ENCODE peak calls at places on chromosome 1, in five cellular contexts. One of them, this sample, is unnamed.

GRCh38 chr1:31207046-31207445 is 32.6 kb downstream of the NKAIN1 start:
- DNase-seq in CD8-positive, alpha-beta T cell: no peak
- DNase-seq in cardiac septum: no peak
- DNase-seq in HFF-Myc: no peak
- DNase-seq in GM10248: no peak
- DNase-seq in this sample: no peak

GRCh38 chr1:155526356-155526755 is 36.2 kb downstream of the ASH1L start:
- DNase-seq in GM10248: no peak
- DNase-seq in cardiac septum: no peak
- DNase-seq in CD8-positive, alpha-beta T cell: no peak
- DNase-seq in HFF-Myc: no peak
- DNase-seq in this sample: no peak

GRCh38 chr1:110390692-110391232 is at the start of gene SLC16A4:
- DNase-seq in cardiac septum: no peak
- DNase-seq in HFF-Myc: peak; percentile 52
- DNase-seq in CD8-positive, alpha-beta T cell: no peak
- DNase-seq in GM10248: no peak
- DNase-seq in this sample: peak; percentile 62

GRCh38 chr1:222880586-222880985 is 65.7 kb downstream of the DISP1 start:
- DNase-seq in cardiac septum: no peak
- DNase-seq in CD8-positive, alpha-beta T cell: no peak
- DNase-seq in HFF-Myc: no peak
- DNase-seq in GM10248: no peak
- DNase-seq in this sample: no peak

GRCh38 chr1:201737350-201738060 is 91.5 kb upstream of the IPO9 start:
- DNase-seq in HFF-Myc: no peak
- DNase-seq in CD8-positive, alpha-beta T cell: no peak
- DNase-seq in GM10248: no peak
- DNase-seq in cardiac septum: peak; percentile 80
- DNase-seq in this sample: peak; percentile 78

GRCh38 chr1:62508187-62508758 is 71.4 kb downstream of the USP1 start:
- DNase-seq in cardiac septum: no peak
- DNase-seq in CD8-positive, alpha-beta T cell: peak; percentile 5
- DNase-seq in HFF-Myc: peak; percentile 12
- DNase-seq in GM10248: peak; percentile 34
- DNase-seq in this sample: peak; percentile 16

GRCh38 chr1:64082459-64082858 is 121.0 kb upstream of the UBE2U start:
- DNase-seq in CD8-positive, alpha-beta T cell: no peak
- DNase-seq in HFF-Myc: no peak
- DNase-seq in GM10248: no peak
- DNase-seq in cardiac septum: no peak
- DNase-seq in this sample: no peak

GRCh38 chr1:33030575-33030974 is 6.1 kb downstream of the AK2 start:
- DNase-seq in GM10248: no peak
- DNase-seq in CD8-positive, alpha-beta T cell: no peak
- DNase-seq in HFF-Myc: no peak
- DNase-seq in cardiac septum: no peak
- DNase-seq in this sample: no peak

GRCh38 chr1:56287736-56288135 is 291.6 kb downstream of the PLPP3 start:
- DNase-seq in GM10248: no peak
- DNase-seq in CD8-positive, alpha-beta T cell: no peak
- DNase-seq in cardiac septum: no peak
- DNase-seq in HFF-Myc: no peak
- DNase-seq in this sample: no peak

GRCh38 chr1:179380299-179380698 is 14.5 kb downstream of the AXDND1 start:
- DNase-seq in GM10248: no peak
- DNase-seq in HFF-Myc: no peak
- DNase-seq in cardiac septum: no peak
- DNase-seq in CD8-positive, alpha-beta T cell: no peak
- DNase-seq in this sample: peak; percentile 19

GRCh38 chr1:199639453-199639852 is 388.1 kb upstream of the NR5A2 start:
- DNase-seq in CD8-positive, alpha-beta T cell: no peak
- DNase-seq in HFF-Myc: no peak
- DNase-seq in GM10248: no peak
- DNase-seq in cardiac septum: no peak
- DNase-seq in this sample: no peak

GRCh38 chr1:193726722-193727121 is 540.3 kb upstream of the B3GALT2 start:
- DNase-seq in CD8-positive, alpha-beta T cell: no peak
- DNase-seq in GM10248: no peak
- DNase-seq in cardiac septum: no peak
- DNase-seq in HFF-Myc: no peak
- DNase-seq in this sample: no peak

GRCh38 chr1:233289676-233290075 is 5.8 kb downstream of the PCNX2 start:
- DNase-seq in HFF-Myc: no peak
- DNase-seq in CD8-positive, alpha-beta T cell: no peak
- DNase-seq in GM10248: no peak
- DNase-seq in cardiac septum: no peak
- DNase-seq in this sample: no peak

GRCh38 chr1:116556289-116557006 is 14.4 kb downstream of the CD58 start:
- DNase-seq in HFF-Myc: no peak
- DNase-seq in GM10248: no peak
- DNase-seq in cardiac septum: peak; percentile 78
- DNase-seq in CD8-positive, alpha-beta T cell: peak; percentile 59
- DNase-seq in this sample: no peak

GRCh38 chr1:154958681-154959447 is 2.7 kb downstream of the PYGO2 start:
- DNase-seq in HFF-Myc: no peak
- DNase-seq in cardiac septum: no peak
- DNase-seq in CD8-positive, alpha-beta T cell: no peak
- DNase-seq in GM10248: no peak
- DNase-seq in this sample: no peak

GRCh38 chr1:51926171-51926812 is 47.8 kb upstream of the NRDC start:
- DNase-seq in HFF-Myc: no peak
- DNase-seq in CD8-positive, alpha-beta T cell: no peak
- DNase-seq in GM10248: no peak
- DNase-seq in cardiac septum: no peak
- DNase-seq in this sample: no peak

This sample was measured in BJ.